ENCODE peak calls at places on chromosomes 11 and 22, in seven cellular contexts. One of them, this sample, is unnamed.

GRCh38 chr11:16815047-16815767 is 76.8 kb downstream of the C11orf58 start:
- DNase-seq in GM12864: no peak
- DNase-seq in GM12891: no peak
- DNase-seq in cardiac muscle cell: no peak
- DNase-seq in sigmoid colon: peak
- DNase-seq in stimulated activated CD8-positive, alpha-beta memory T cell treated with anti-CD3 and anti-CD28 coated beads, Interleukin-2, amount 100 ng/mL, for 1 hour: no peak
- DNase-seq in suprapubic skin: peak
- DNase-seq in this sample: no peak

GRCh38 chr22:18104566-18104965 is 6.0 kb upstream of the TUBA8 start:
- DNase-seq in GM12864: no peak
- DNase-seq in GM12891: no peak
- DNase-seq in cardiac muscle cell: no peak
- DNase-seq in sigmoid colon: no peak
- DNase-seq in stimulated activated CD8-positive, alpha-beta memory T cell treated with anti-CD3 and anti-CD28 coated beads, Interleukin-2, amount 100 ng/mL, for 1 hour: no peak
- DNase-seq in suprapubic skin: no peak
- DNase-seq in this sample: no peak

GRCh38 chr22:22748297-22748743 is 103.9 kb downstream of the GGTLC2 start:
- DNase-seq in GM12864: peak
- DNase-seq in GM12891: no peak
- DNase-seq in cardiac muscle cell: no peak
- DNase-seq in sigmoid colon: no peak
- DNase-seq in stimulated activated CD8-positive, alpha-beta memory T cell treated with anti-CD3 and anti-CD28 coated beads, Interleukin-2, amount 100 ng/mL, for 1 hour: no peak
- DNase-seq in suprapubic skin: no peak
- DNase-seq in this sample: no peak

GRCh38 chr11:35003658-35004057 is 87.2 kb downstream of the PDHX start:
- DNase-seq in GM12864: no peak
- DNase-seq in GM12891: no peak
- DNase-seq in cardiac muscle cell: no peak
- DNase-seq in sigmoid colon: no peak
- DNase-seq in stimulated activated CD8-positive, alpha-beta memory T cell treated with anti-CD3 and anti-CD28 coated beads, Interleukin-2, amount 100 ng/mL, for 1 hour: no peak
- DNase-seq in suprapubic skin: no peak
- DNase-seq in this sample: no peak

GRCh38 chr11:72766152-72766902 is 14.1 kb upstream of the ARAP1 start:
- DNase-seq in GM12864: no peak
- DNase-seq in GM12891: no peak
- DNase-seq in cardiac muscle cell: no peak
- DNase-seq in sigmoid colon: no peak
- DNase-seq in stimulated activated CD8-positive, alpha-beta memory T cell treated with anti-CD3 and anti-CD28 coated beads, Interleukin-2, amount 100 ng/mL, for 1 hour: no peak
- DNase-seq in suprapubic skin: no peak
- DNase-seq in this sample: no peak

GRCh38 chr11:112587664-112588063 is 327.0 kb upstream of the PLET1 start:
- DNase-seq in GM12864: no peak
- DNase-seq in GM12891: no peak
- DNase-seq in cardiac muscle cell: no peak
- DNase-seq in sigmoid colon: no peak
- DNase-seq in stimulated activated CD8-positive, alpha-beta memory T cell treated with anti-CD3 and anti-CD28 coated beads, Interleukin-2, amount 100 ng/mL, for 1 hour: no peak
- DNase-seq in suprapubic skin: no peak
- DNase-seq in this sample: no peak

GRCh38 chr11:123318623-123319022 is 111.4 kb upstream of the GRAMD1B start:
- DNase-seq in GM12864: no peak
- DNase-seq in GM12891: no peak
- DNase-seq in cardiac muscle cell: no peak
- DNase-seq in sigmoid colon: no peak
- DNase-seq in stimulated activated CD8-positive, alpha-beta memory T cell treated with anti-CD3 and anti-CD28 coated beads, Interleukin-2, amount 100 ng/mL, for 1 hour: no peak
- DNase-seq in suprapubic skin: no peak
- DNase-seq in this sample: no peak

GRCh38 chr11:31236052-31236652 is 133.4 kb downstream of the DCDC1 start:
- DNase-seq in GM12864: no peak
- DNase-seq in GM12891: no peak
- DNase-seq in cardiac muscle cell: no peak
- DNase-seq in sigmoid colon: no peak
- DNase-seq in stimulated activated CD8-positive, alpha-beta memory T cell treated with anti-CD3 and anti-CD28 coated beads, Interleukin-2, amount 100 ng/mL, for 1 hour: no peak
- DNase-seq in suprapubic skin: no peak
- DNase-seq in this sample: no peak

GRCh38 chr11:69841859-69842698 is 22.9 kb upstream of the FGF3 start:
- DNase-seq in GM12864: no peak
- DNase-seq in GM12891: no peak
- DNase-seq in cardiac muscle cell: no peak
- DNase-seq in sigmoid colon: no peak
- DNase-seq in stimulated activated CD8-positive, alpha-beta memory T cell treated with anti-CD3 and anti-CD28 coated beads, Interleukin-2, amount 100 ng/mL, for 1 hour: no peak
- DNase-seq in suprapubic skin: no peak
- DNase-seq in this sample: no peak

GRCh38 chr22:42270512-42271190 is at the start of gene TCF20:
- DNase-seq in GM12864: peak
- DNase-seq in GM12891: peak
- DNase-seq in cardiac muscle cell: peak
- DNase-seq in sigmoid colon: peak
- DNase-seq in stimulated activated CD8-positive, alpha-beta memory T cell treated with anti-CD3 and anti-CD28 coated beads, Interleukin-2, amount 100 ng/mL, for 1 hour: peak
- DNase-seq in suprapubic skin: peak
- DNase-seq in this sample: no peak

GRCh38 chr22:49861642-49862407 is 8.2 kb downstream of the ZBED4 start:
- DNase-seq in GM12864: no peak
- DNase-seq in GM12891: no peak
- DNase-seq in cardiac muscle cell: no peak
- DNase-seq in sigmoid colon: no peak
- DNase-seq in stimulated activated CD8-positive, alpha-beta memory T cell treated with anti-CD3 and anti-CD28 coated beads, Interleukin-2, amount 100 ng/mL, for 1 hour: no peak
- DNase-seq in suprapubic skin: no peak
- DNase-seq in this sample: no peak

GRCh38 chr11:9160166-9160565 is 68.8 kb upstream of the SCUBE2 start:
- DNase-seq in GM12864: no peak
- DNase-seq in GM12891: no peak
- DNase-seq in cardiac muscle cell: no peak
- DNase-seq in sigmoid colon: no peak
- DNase-seq in stimulated activated CD8-positive, alpha-beta memory T cell treated with anti-CD3 and anti-CD28 coated beads, Interleukin-2, amount 100 ng/mL, for 1 hour: no peak
- DNase-seq in suprapubic skin: no peak
- DNase-seq in this sample: no peak

GRCh38 chr11:2258501-2259465 is 11.6 kb downstream of the ASCL2 start:
- DNase-seq in GM12864: no peak
- DNase-seq in GM12891: no peak
- DNase-seq in cardiac muscle cell: no peak
- DNase-seq in sigmoid colon: peak
- DNase-seq in stimulated activated CD8-positive, alpha-beta memory T cell treated with anti-CD3 and anti-CD28 coated beads, Interleukin-2, amount 100 ng/mL, for 1 hour: no peak
- DNase-seq in suprapubic skin: peak
- DNase-seq in this sample: peak